ENCODE peak calls at places on chromosome 17, in seven cellular contexts. Z is activated effector memory CD4-positive, alpha-beta T cell treated with Interleukin-2 at 50 U/mL for 16 hours; O is astrocyte of the hippocampus; K is MG63; I is foreskin keratinocyte; Q is mucosa of gallbladder; N is RPMI7951. A is an unnamed sample.

GRCh38 chr17:63070031-63070430 is 104.0 kb downstream of the TANC2 start:
- DNase-seq in Z (no peak), O (no peak), K (no peak), I (no peak), Q (no peak), N (no peak), A (no peak)

GRCh38 chr17:71959129-71959528 is 161.7 kb upstream of the SOX9 start:
- DNase-seq in Z (no peak), O (no peak), K (no peak), I (no peak), Q (no peak), N (peak; percentile 21), A (no peak)

GRCh38 chr17:1750628-1751027 is 8.0 kb downstream of the SERPINF2 start:
- DNase-seq in Z (no peak), O (no peak), K (no peak), I (no peak), Q (no peak), N (no peak), A (no peak)

GRCh38 chr17:51362818-51363598 is 102.7 kb downstream of the UTP18 start:
- DNase-seq in Z (no peak), O (peak; percentile 32), K (no peak), I (peak; percentile 38), Q (no peak), N (peak; percentile 21), A (no peak)

GRCh38 chr17:78007655-78008054 is 49.2 kb downstream of the TNRC6C start:
- DNase-seq in Z (no peak), O (no peak), K (no peak), I (no peak), Q (no peak), N (no peak), A (no peak)

GRCh38 chr17:78247304-78247703 is 15.9 kb downstream of the TMEM235 start:
- DNase-seq in Z (no peak), O (no peak), K (no peak), I (no peak), Q (no peak), N (no peak), A (no peak)

GRCh38 chr17:72514888-72515287 is 394.1 kb downstream of the SOX9 start:
- DNase-seq in Z (no peak), O (peak; percentile 92), K (peak; percentile 89), I (peak; percentile 23), Q (no peak), N (peak; percentile 90), A (no peak)

GRCh38 chr17:33494156-33494555 is 201.1 kb upstream of the ASIC2 start:
- DNase-seq in Z (no peak), O (no peak), K (no peak), I (no peak), Q (no peak), N (no peak), A (no peak)

GRCh38 chr17:16371742-16372141 is 9.1 kb upstream of the UBB start:
- DNase-seq in Z (no peak), O (no peak), K (no peak), I (peak; percentile 67), Q (no peak), N (peak; percentile 61), A (no peak)

GRCh38 chr17:74860229-74860998 is 729 bp upstream of the GRIN2C start:
- DNase-seq in Z (no peak), O (peak; percentile 16), K (no peak), I (no peak), Q (no peak), N (no peak), A (no peak)

A was measured in kidney epithelial cell.